ENCODE peak calls at places on chromosome 18, in five cellular contexts. H is HepG2, C is GM12878, F is K562, G is H1. M is an unnamed sample.

GRCh38 chr18:26415631-26416030 is 132.7 kb downstream of the KCTD1 start:
- DNase-seq in H (no peak), C (no peak), F (no peak), G (no peak), M (no peak)

GRCh38 chr18:48729421-48729820 is 190.6 kb downstream of the CTIF start:
- DNase-seq in H (no peak), C (no peak), F (no peak), G (no peak), M (no peak)

GRCh38 chr18:7020995-7021777 is 96.4 kb downstream of the LAMA1 start:
- DNase-seq in H (no peak), C (no peak), F (no peak), G (no peak), M (no peak)

GRCh38 chr18:63980896-63981454 is 11.1 kb downstream of the SERPINB8 start:
- DNase-seq in H (no peak), C (no peak), F (no peak), G (no peak), M (no peak)

GRCh38 chr18:72768681-72769229 is 99.0 kb downstream of the NETO1 start:
- DNase-seq in H (no peak), C (no peak), F (no peak), G (no peak), M (no peak)

GRCh38 chr18:54717673-54718435 is 110.4 kb upstream of the RAB27B start:
- DNase-seq in H (no peak), C (peak; percentile 16), F (no peak), G (peak; percentile 3), M (no peak)

GRCh38 chr18:24786027-24786426 is 325.6 kb downstream of the HRH4 start:
- DNase-seq in H (no peak), C (no peak), F (no peak), G (no peak), M (no peak)

GRCh38 chr18:62844850-62845643 is 129.7 kb downstream of the PHLPP1 start:
- DNase-seq in H (no peak), C (no peak), F (no peak), G (no peak), M (no peak)

GRCh38 chr18:58359226-58360019 is 269.5 kb downstream of the ALPK2 start:
- DNase-seq in H (no peak), C (no peak), F (no peak), G (no peak), M (no peak)

GRCh38 chr18:70234667-70235459 is 29.4 kb upstream of the RTTN start:
- DNase-seq in H (no peak), C (no peak), F (no peak), G (no peak), M (no peak)
- TF ChIP-seq ZNF274 in H (no peak), C (no peak), F (no peak), G (no peak), M (no peak)

GRCh38 chr18:43661570-43661969 is 384.3 kb upstream of the SYT4 start:
- DNase-seq in H (peak; percentile 1), C (peak; percentile 4), F (no peak), G (peak; percentile 19), M (no peak)
- TF ChIP-seq SP1 in H (no peak), C (no peak), F (no peak), G (no peak), M (no peak)

DNA sequence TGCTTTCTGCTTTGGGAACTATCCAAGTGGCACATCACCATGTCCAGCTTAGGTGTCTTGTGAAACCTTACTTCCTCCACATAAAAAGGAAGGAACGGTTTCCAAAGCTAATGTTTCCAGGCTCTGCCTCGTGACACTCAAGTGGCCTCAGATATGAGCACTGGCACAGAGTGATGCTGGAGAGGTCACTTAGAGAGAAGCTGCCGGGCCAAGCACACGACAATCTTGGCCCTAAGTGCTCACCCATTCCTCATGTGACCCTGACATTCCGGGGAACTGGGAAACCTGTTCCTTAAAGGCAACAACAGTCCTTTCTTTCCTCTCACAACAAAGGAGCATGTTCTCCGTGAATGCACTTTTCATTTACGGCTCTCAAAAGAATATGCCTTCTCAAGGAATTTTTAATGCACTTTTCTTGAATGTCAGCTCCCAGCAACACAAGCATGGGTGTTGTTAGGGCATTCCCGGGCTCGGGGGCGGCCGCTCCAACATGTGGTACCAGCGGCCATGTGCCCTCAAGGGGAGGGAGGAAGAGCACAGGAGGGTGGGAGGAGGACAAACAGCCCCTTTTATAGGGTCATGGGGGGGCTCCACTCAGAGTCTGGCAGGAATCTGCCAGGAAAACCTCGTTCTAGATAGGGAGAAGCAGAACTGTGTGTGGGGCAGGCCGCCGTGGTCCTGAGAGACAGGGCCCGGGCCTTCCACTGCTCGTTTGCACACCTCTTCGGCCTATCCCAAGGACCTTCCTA is 118.6 kb downstream of the MBP start:
- DNase-seq in H (no peak), C (no peak), F (no peak), G (no peak), M (no peak)
- TF ChIP-seq ZNF274 in H (no peak), C (no peak), F (no peak), G (no peak), M (no peak)

DNA sequence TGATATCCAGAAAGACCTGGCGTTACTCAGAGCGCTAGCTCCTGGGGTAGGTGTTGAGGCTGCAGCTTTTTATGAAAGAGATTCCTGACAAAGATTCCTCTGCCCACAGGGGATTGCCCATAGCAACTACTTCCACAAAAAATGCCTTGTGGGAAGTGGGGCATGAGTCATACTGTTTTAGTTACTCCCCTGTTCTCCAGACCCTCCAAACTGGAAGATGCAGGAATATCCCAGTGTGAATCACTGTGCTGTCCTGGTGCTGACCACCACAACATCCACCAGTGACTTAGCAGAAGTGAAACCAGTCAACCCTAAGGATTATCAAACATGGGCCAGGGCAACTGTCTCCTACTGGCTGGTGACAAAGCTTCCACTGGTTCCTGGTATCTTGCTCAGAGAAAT is 61.8 kb downstream of the CDH2 start:
- DNase-seq in H (peak; percentile 43), C (no peak), F (no peak), G (no peak), M (no peak)
- TF ChIP-seq SP1 in H (no peak), C (no peak), F (no peak), G (no peak), M (no peak)

GRCh38 chr18:2970762-2971659 is 41.9 kb downstream of the LPIN2 start:
- DNase-seq in H (no peak), C (no peak), F (no peak), G (no peak), M (no peak)
- TF ChIP-seq ZNF274 in H (no peak), C (no peak), F (no peak), G (no peak), M (no peak)

DNA sequence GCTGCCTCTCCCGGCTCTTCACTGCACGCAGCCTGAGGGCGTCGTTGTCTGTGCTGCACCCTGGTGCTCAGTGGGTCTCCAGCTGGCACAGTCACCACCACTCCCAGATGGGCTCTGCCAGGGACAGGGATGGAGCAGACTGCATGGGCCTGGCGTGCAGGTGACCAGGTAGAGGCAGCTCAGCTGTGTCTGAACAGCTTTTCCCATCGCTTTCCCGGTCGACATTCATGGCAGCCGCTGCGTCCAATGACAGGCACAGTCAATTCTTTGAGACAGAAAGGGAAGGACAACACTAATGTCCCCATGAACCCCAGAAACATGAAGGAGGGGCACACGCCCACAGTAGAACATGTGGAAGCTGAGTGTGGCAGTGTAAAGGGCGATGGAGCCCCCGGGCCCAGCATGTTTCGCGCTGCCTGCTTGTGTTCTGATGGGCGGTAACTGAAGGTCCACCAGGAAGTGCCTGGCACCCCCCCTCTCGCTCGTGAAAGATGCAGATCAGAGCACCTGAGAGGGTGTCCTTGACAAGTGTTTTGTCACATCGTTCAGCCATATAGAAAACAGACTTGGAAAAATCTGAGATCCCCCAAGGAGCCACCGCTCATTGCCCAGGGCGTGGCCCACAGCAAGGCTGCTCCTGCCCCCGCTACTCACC is 122.4 kb downstream of the NFATC1 start:
- DNase-seq in H (no peak), C (no peak), F (no peak), G (no peak), M (no peak)
- TF ChIP-seq SP1 in H (no peak), C (no peak), F (no peak), G (no peak), M (no peak)

DNA sequence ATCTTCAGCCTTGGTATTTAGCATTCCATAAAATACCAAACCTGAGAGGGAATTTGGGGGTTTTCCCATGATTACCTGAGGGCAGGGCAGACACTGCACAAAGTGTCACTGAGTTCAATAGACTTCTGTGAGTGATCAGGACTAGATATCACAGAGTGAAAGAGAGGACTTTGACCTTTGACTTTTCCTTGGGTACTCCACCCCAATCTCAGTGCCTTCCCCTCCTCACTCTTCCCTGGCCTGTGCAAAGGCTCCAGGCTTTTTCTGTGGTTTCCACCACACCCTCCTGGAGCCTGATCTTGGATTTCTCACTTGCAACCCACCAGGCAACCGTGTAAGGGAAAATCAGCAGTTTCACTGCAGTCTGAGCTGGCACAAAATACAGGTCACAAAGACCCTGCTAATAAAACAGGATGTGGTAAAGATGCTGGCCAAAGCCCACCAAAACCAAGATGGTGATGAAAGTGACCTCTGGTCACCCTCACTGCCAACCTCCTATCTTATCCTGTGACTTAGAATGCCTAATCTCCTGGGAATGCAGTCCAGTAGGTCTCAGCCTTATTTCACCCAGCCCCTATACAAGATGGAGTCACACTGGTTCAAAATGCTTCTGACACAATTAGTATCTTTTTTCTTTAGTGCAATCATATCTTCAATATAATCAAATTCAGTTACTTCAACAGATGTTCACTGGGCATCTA is 64.0 kb downstream of the BOD1L2 start:
- DNase-seq in H (peak; percentile 9), C (no peak), F (no peak), G (no peak), M (no peak)
- TF ChIP-seq ZNF274 in H (no peak), C (no peak), F (no peak), G (no peak), M (no peak)